ENCODE peak calls at places on chromosomes 2 and 18, in ten cellular contexts. I is K562; E is uterus; T is thoracic aorta; Y is PC-3; R is CD4-positive, alpha-beta T cell; F is lower lobe of right lung; O is fibroblast of lung; L is HCT116; D is stomach. P is an unnamed sample.
A peak's percentile ranks its signal among the peaks of the same experiment; 100 is the strongest.

GRCh38 chr2:218881744-218882462 is 1.3 kb downstream of the WNT10A start:
- DNase-seq in I (no peak), R (no peak), O (no peak), T (no peak), L (no peak), F (no peak), E (no peak), Y (no peak), D (no peak), P (no peak)

GRCh38 chr2:199456383-199457146 is 1.2 kb downstream of the SATB2 start:
- DNase-seq in T (no peak), L (no peak), E (no peak), R (no peak), Y (no peak), D (no peak), O (no peak), F (no peak), I (no peak), P (no peak)

GRCh38 chr2:176638167-176639015 is 369.1 kb downstream of the MTX2 start:
- DNase-seq in E (peak; percentile 77), I (peak; percentile 64), Y (peak; percentile 78), O (peak; percentile 45), F (peak; percentile 67), R (peak; percentile 37), D (peak; percentile 63), T (no peak), L (no peak), P (no peak)

GRCh38 chr2:172464340-172465129 is 37.1 kb downstream of the ITGA6 start:
- DNase-seq in E (no peak), T (no peak), F (no peak), R (no peak), Y (peak; percentile 79), D (no peak), I (no peak), L (no peak), O (no peak), P (no peak)

GRCh38 chr2:15893689-15894325 is 46.5 kb upstream of the MYCN start:
- DNase-seq in O (no peak), E (no peak), L (no peak), Y (no peak), F (no peak), R (no peak), D (no peak), T (no peak), I (no peak), P (no peak)

GRCh38 chr2:26672112-26672817 is 20.3 kb upstream of the KCNK3 start:
- DNase-seq in Y (no peak), O (no peak), R (no peak), L (no peak), T (no peak), D (no peak), F (no peak), E (no peak), I (no peak), P (no peak)

GRCh38 chr18:415627-416612 is 84.6 kb downstream of the COLEC12 start:
- DNase-seq in R (no peak), O (peak; percentile 91), T (no peak), L (no peak), D (no peak), I (no peak), E (no peak), Y (peak; percentile 58), F (no peak), P (no peak)

GRCh38 chr2:46813046-46813445 is 102.6 kb downstream of the MCFD2 start:
- DNase-seq in O (peak; percentile 80), R (no peak), F (no peak), D (no peak), L (no peak), I (no peak), T (peak; percentile 35), Y (no peak), E (no peak), P (no peak)

GRCh38 chr18:78630981-78631510 is 348.6 kb upstream of the SALL3 start:
- DNase-seq in E (no peak), L (no peak), Y (no peak), R (no peak), F (no peak), I (no peak), T (no peak), D (no peak), O (no peak), P (no peak)

GRCh38 chr2:74530239-74531161 is 767 bp downstream of the HTRA2 start:
- DNase-seq in L (no peak), D (peak; percentile 41), F (peak; percentile 68), T (no peak), E (no peak), R (no peak), O (peak; percentile 41), Y (peak; percentile 38), I (peak; percentile 89), P (no peak)

GRCh38 chr18:58941426-58942099 is 76.9 kb downstream of the ZNF532 start:
- DNase-seq in O (no peak), Y (no peak), L (no peak), E (no peak), I (no peak), D (no peak), F (no peak), R (no peak), T (no peak), P (no peak)

DNA sequence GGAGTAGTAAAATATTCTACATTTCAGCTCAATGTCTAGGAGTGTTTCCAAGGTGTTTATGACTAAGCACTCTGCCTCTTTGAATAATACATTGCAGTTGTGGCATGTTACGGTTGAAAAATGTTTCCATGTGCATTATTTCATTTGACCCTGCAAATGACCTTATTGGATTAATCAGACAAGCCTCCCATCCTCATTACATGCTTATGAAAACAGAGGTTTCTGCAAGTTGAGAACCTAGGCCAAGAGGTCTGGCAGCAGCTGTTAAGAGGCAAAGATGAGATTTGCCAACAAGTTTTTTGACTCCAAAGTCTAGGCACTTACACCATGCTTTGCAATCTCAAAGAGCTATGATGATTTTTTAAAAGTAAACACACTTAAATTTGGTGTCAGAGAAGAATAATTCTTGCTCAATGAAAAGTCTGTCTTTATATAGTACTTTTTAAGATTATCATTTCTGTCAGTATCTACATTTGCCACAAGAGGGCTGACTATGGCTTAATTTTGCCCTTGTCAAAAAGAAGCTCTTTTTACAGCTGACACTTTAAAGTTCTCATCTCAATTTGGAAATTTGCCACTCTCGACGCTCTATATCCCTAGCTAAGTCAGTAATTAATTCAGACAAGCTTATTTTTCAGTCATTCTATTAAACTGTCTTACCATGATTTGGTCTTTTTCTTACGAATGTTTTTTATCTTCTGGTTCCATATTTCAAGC is 260.6 kb downstream of the PAX3 start:
- DNase-seq in O (peak; percentile 72), L (no peak), T (no peak), R (no peak), D (no peak), I (no peak), E (no peak), Y (peak; percentile 46), F (no peak), P (no peak)
- TF ChIP-seq CTCF in O (peak; percentile 57), L (no peak), T (no peak), R (no peak), D (no peak), I (no peak), E (no peak), Y (peak; percentile 64), F (peak; percentile 12), P (no peak)

GRCh38 chr2:152068226-152068625 is 30.6 kb downstream of the CACNB4 start:
- DNase-seq in L (no peak), R (no peak), F (no peak), E (no peak), Y (no peak), T (no peak), D (no peak), O (no peak), I (no peak), P (no peak)

GRCh38 chr2:152065945-152066344 is 32.9 kb downstream of the CACNB4 start:
- DNase-seq in L (no peak), T (no peak), O (no peak), Y (no peak), F (no peak), E (no peak), I (no peak), D (no peak), R (no peak), P (no peak)

GRCh38 chr2:152071077-152071476 is 27.8 kb downstream of the CACNB4 start:
- DNase-seq in Y (no peak), L (no peak), E (no peak), I (no peak), T (no peak), R (no peak), O (no peak), D (no peak), F (no peak), P (no peak)

GRCh38 chr2:152071518-152071917 is 27.3 kb downstream of the CACNB4 start:
- DNase-seq in O (no peak), I (no peak), L (no peak), D (no peak), E (no peak), Y (no peak), T (no peak), F (no peak), R (no peak), P (no peak)

GRCh38 chr2:152067823-152068222 is 31.0 kb downstream of the CACNB4 start:
- DNase-seq in F (no peak), T (no peak), D (no peak), E (no peak), I (no peak), O (no peak), Y (no peak), L (no peak), R (no peak), P (no peak)
- H3K27ac ChIP-seq in F (no peak overlapping the region), T (no peak overlapping the region), D (no peak overlapping the region), E (no peak overlapping the region), I (no peak overlapping the region), O (no peak overlapping the region), Y (no peak overlapping the region), L (no peak overlapping the region), R (no peak overlapping the region), P (no peak overlapping the region)

DNA sequence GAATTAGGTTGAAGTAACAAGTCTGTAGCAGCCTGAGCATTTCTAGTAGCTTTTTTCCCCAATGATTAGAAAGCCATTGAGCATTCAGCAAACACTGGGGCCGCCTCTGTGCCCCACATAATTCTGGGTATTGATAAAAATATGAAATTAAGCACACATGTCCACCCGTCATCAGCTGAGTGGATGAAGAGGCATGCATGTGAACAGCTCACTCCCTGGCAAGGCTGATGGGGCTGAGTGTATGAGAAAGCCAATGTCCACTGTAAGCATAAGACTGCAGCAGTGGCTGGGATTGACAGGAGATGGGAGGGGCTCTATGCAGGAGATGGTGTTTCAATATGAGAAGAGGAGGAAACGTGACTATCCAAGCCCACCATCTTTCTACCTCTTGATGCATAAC is 124.4 kb upstream of the KLHL29 start:
- DNase-seq in I (no peak), D (no peak), L (no peak), R (no peak), F (no peak), E (no peak), Y (no peak), O (no peak), T (no peak), P (no peak)
- TF ChIP-seq CTCF in I (no peak), D (no peak), L (no peak), R (no peak), F (no peak), E (no peak), Y (no peak), O (no peak), T (no peak), P (no peak)

DNA sequence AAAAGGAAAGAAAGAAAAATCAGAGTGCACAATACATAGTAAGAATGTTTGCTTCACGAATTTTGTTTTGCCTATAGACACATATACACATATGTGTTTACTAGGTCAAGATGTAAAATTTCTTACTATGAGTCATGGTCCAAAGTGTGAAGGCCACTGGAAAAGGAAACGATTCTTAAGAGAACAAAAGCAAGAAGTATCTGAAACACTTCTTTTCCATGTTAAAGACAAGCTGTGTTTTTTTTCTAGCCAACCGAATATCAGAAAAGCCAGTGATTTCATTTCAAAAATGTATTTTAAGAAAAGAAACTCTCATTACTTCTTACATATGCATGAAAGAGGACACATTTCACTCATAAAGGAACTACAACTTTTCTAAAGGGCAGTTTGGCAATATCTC is 24.9 kb downstream of the PECR start:
- DNase-seq in O (no peak), E (no peak), Y (no peak), R (no peak), T (no peak), I (no peak), L (no peak), F (no peak), D (no peak), P (no peak)
- H3K27ac ChIP-seq in O (no peak overlapping the region), E (no peak overlapping the region), Y (no peak overlapping the region), R (peak overlapping the region; percentile 70), T (no peak overlapping the region), I (no peak overlapping the region), L (no peak overlapping the region), F (no peak overlapping the region), D (no peak overlapping the region), P (no peak overlapping the region)

P was measured in vagina.